ENCODE peak calls at places on chromosomes 6 and 20, in five cellular contexts. One of them, this sample, is unnamed.
A peak's percentile ranks its signal among the peaks of the same experiment; 100 is the strongest.

GRCh38 chr6:163926642-163927041 is 512.1 kb downstream of the QKI start:
- DNase-seq in heart left ventricle: no peak
- DNase-seq in upper lobe of left lung: no peak
- DNase-seq in MV-4-11: no peak
- DNase-seq in right cardiac atrium: peak; percentile 64
- DNase-seq in this sample: no peak

GRCh38 chr6:13711384-13711725 is 280 bp downstream of the RANBP9 start:
- DNase-seq in heart left ventricle: no peak
- DNase-seq in upper lobe of left lung: no peak
- DNase-seq in MV-4-11: peak; percentile 58
- DNase-seq in right cardiac atrium: no peak
- DNase-seq in this sample: peak; percentile 90

GRCh38 chr6:43510827-43511163 is 649 bp upstream of the LRRC73 start:
- DNase-seq in heart left ventricle: no peak
- DNase-seq in upper lobe of left lung: no peak
- DNase-seq in MV-4-11: no peak
- DNase-seq in right cardiac atrium: peak; percentile 44
- DNase-seq in this sample: no peak

GRCh38 chr20:1225729-1226313 is at the start of gene RAD21L1:
- DNase-seq in heart left ventricle: peak; percentile 92
- DNase-seq in upper lobe of left lung: peak; percentile 95
- DNase-seq in MV-4-11: no peak
- DNase-seq in right cardiac atrium: peak; percentile 86
- DNase-seq in this sample: peak; percentile 49

GRCh38 chr20:8322654-8323053 is 190.6 kb downstream of the PLCB1 start:
- DNase-seq in heart left ventricle: no peak
- DNase-seq in upper lobe of left lung: no peak
- DNase-seq in MV-4-11: no peak
- DNase-seq in right cardiac atrium: no peak
- DNase-seq in this sample: no peak

GRCh38 chr6:147903931-147904330 is 395.4 kb downstream of the SAMD5 start:
- DNase-seq in heart left ventricle: no peak
- DNase-seq in upper lobe of left lung: no peak
- DNase-seq in MV-4-11: no peak
- DNase-seq in right cardiac atrium: no peak
- DNase-seq in this sample: no peak

GRCh38 chr6:44342489-44342888 is at the start of gene SPATS1:
- DNase-seq in heart left ventricle: peak; percentile 72
- DNase-seq in upper lobe of left lung: peak; percentile 86
- DNase-seq in MV-4-11: no peak
- DNase-seq in right cardiac atrium: peak; percentile 30
- DNase-seq in this sample: peak; percentile 33

GRCh38 chr20:53774487-53775203 is 181.0 kb upstream of the ZNF217 start:
- DNase-seq in heart left ventricle: no peak
- DNase-seq in upper lobe of left lung: no peak
- DNase-seq in MV-4-11: no peak
- DNase-seq in right cardiac atrium: no peak
- DNase-seq in this sample: no peak

GRCh38 chr20:25360631-25361286 is 29.9 kb downstream of the ABHD12 start:
- DNase-seq in heart left ventricle: no peak
- DNase-seq in upper lobe of left lung: no peak
- DNase-seq in MV-4-11: peak; percentile 84
- DNase-seq in right cardiac atrium: no peak
- DNase-seq in this sample: peak; percentile 76

GRCh38 chr6:66900081-66900770 is 1193.2 kb upstream of the EYS start:
- DNase-seq in heart left ventricle: no peak
- DNase-seq in upper lobe of left lung: no peak
- DNase-seq in MV-4-11: no peak
- DNase-seq in right cardiac atrium: no peak
- DNase-seq in this sample: no peak

GRCh38 chr6:150165020-150165702 is 22.3 kb downstream of the PPP1R14C start:
- DNase-seq in heart left ventricle: no peak
- DNase-seq in upper lobe of left lung: no peak
- DNase-seq in MV-4-11: no peak
- DNase-seq in right cardiac atrium: no peak
- DNase-seq in this sample: no peak

GRCh38 chr20:11117808-11118528 is 444.2 kb upstream of the JAG1 start:
- DNase-seq in heart left ventricle: no peak
- DNase-seq in upper lobe of left lung: no peak
- DNase-seq in MV-4-11: no peak
- DNase-seq in right cardiac atrium: no peak
- DNase-seq in this sample: no peak

GRCh38 chr20:48411906-48412305 is 415.9 kb downstream of the PREX1 start:
- DNase-seq in heart left ventricle: no peak
- DNase-seq in upper lobe of left lung: no peak
- DNase-seq in MV-4-11: no peak
- DNase-seq in right cardiac atrium: no peak
- DNase-seq in this sample: no peak

GRCh38 chr20:1326031-1326930 is 2.7 kb downstream of the SDCBP2 start:
- DNase-seq in heart left ventricle: no peak
- DNase-seq in upper lobe of left lung: no peak
- DNase-seq in MV-4-11: no peak
- DNase-seq in right cardiac atrium: peak; percentile 43
- DNase-seq in this sample: no peak

GRCh38 chr20:9202440-9203080 is 133.7 kb downstream of the PLCB4 start:
- DNase-seq in heart left ventricle: no peak
- DNase-seq in upper lobe of left lung: no peak
- DNase-seq in MV-4-11: no peak
- DNase-seq in right cardiac atrium: no peak
- DNase-seq in this sample: no peak

GRCh38 chr6:137697267-137697938 is 169.7 kb upstream of the TNFAIP3 start:
- DNase-seq in heart left ventricle: no peak
- DNase-seq in upper lobe of left lung: no peak
- DNase-seq in MV-4-11: no peak
- DNase-seq in right cardiac atrium: no peak
- DNase-seq in this sample: no peak

GRCh38 chr20:15515706-15516105 is 1057.5 kb downstream of the KIF16B start:
- DNase-seq in heart left ventricle: no peak
- DNase-seq in upper lobe of left lung: no peak
- DNase-seq in MV-4-11: no peak
- DNase-seq in right cardiac atrium: no peak
- DNase-seq in this sample: no peak

GRCh38 chr6:91240878-91241603 is 654.2 kb upstream of the MAP3K7 start:
- DNase-seq in heart left ventricle: no peak
- DNase-seq in upper lobe of left lung: no peak
- DNase-seq in MV-4-11: no peak
- DNase-seq in right cardiac atrium: no peak
- DNase-seq in this sample: no peak

GRCh38 chr6:129592516-129593232 is 117.3 kb downstream of the ARHGAP18 start:
- DNase-seq in heart left ventricle: no peak
- DNase-seq in upper lobe of left lung: no peak
- DNase-seq in MV-4-11: no peak
- DNase-seq in right cardiac atrium: no peak
- DNase-seq in this sample: no peak

GRCh38 chr6:111750753-111751684 is 122.2 kb downstream of the FYN start:
- DNase-seq in heart left ventricle: no peak
- DNase-seq in upper lobe of left lung: no peak
- DNase-seq in MV-4-11: no peak
- DNase-seq in right cardiac atrium: no peak
- DNase-seq in this sample: no peak

GRCh38 chr6:137819740-137820139 is 47.3 kb upstream of the TNFAIP3 start:
- DNase-seq in heart left ventricle: no peak
- DNase-seq in upper lobe of left lung: no peak
- DNase-seq in MV-4-11: no peak
- DNase-seq in right cardiac atrium: no peak
- DNase-seq in this sample: peak; percentile 29

GRCh38 chr6:44342052-44342451 is 398 bp upstream of the SPATS1 start:
- DNase-seq in heart left ventricle: no peak
- DNase-seq in upper lobe of left lung: no peak
- DNase-seq in MV-4-11: peak; percentile 87
- DNase-seq in right cardiac atrium: no peak
- DNase-seq in this sample: peak; percentile 52

GRCh38 chr20:53738945-53739798 is 145.5 kb upstream of the ZNF217 start:
- DNase-seq in heart left ventricle: no peak
- DNase-seq in upper lobe of left lung: no peak
- DNase-seq in MV-4-11: no peak
- DNase-seq in right cardiac atrium: no peak
- DNase-seq in this sample: peak; percentile 79

GRCh38 chr6:142694054-142694453 is 250.9 kb downstream of the HIVEP2 start:
- DNase-seq in heart left ventricle: no peak
- DNase-seq in upper lobe of left lung: no peak
- DNase-seq in MV-4-11: peak; percentile 27
- DNase-seq in right cardiac atrium: no peak
- DNase-seq in this sample: peak; percentile 37

GRCh38 chr6:140907235-140907634 is 1225.5 kb upstream of the GJE1 start:
- DNase-seq in heart left ventricle: no peak
- DNase-seq in upper lobe of left lung: peak; percentile 41
- DNase-seq in MV-4-11: no peak
- DNase-seq in right cardiac atrium: peak; percentile 11
- DNase-seq in this sample: no peak

GRCh38 chr6:141969201-141969600 is 163.5 kb upstream of the GJE1 start:
- DNase-seq in heart left ventricle: no peak
- DNase-seq in upper lobe of left lung: no peak
- DNase-seq in MV-4-11: no peak
- DNase-seq in right cardiac atrium: no peak
- DNase-seq in this sample: no peak

This sample was measured in NB4.